ENCODE peak calls at places on chromosomes 6 and 20, in six cellular contexts. S is left lung, E is breast epithelium, N is colonic mucosa, U is RWPE2, A is ovary. B is an unnamed sample. For H3K4me1 and H3K27me3, the result is how much of the 10 kb centered on the place peaks cover.

GRCh38 chr20:5557123-5557522 is 193.1 kb upstream of the SHLD1 start:
- DNase-seq in S (no peak), E (no peak), N (peak), U (no peak), A (peak), B (peak)

GRCh38 chr20:6081236-6081635 is 27.4 kb upstream of the LRRN4 start:
- DNase-seq in S (no peak), E (no peak), N (no peak), U (no peak), A (no peak), B (no peak)

GRCh38 chr20:12575352-12576095 is 433.2 kb upstream of the SPTLC3 start:
- DNase-seq in S (no peak), E (no peak), N (peak), U (no peak), A (peak), B (no peak)

GRCh38 chr20:51412991-51413471 is 129.5 kb downstream of the NFATC2 start:
- DNase-seq in S (no peak), E (no peak), N (no peak), U (peak), A (no peak), B (no peak)

GRCh38 chr20:35146299-35146921 is 726 bp downstream of the EDEM2 start:
- DNase-seq in S (peak), E (no peak), N (peak), U (peak), A (peak), B (peak)

GRCh38 chr6:148595550-148595949 is 151.3 kb upstream of the UST start:
- DNase-seq in S (no peak), E (no peak), N (no peak), U (no peak), A (no peak), B (no peak)

GRCh38 chr20:49700411-49701185 is 13.1 kb downstream of the B4GALT5 start:
- DNase-seq in S (no peak), E (no peak), N (no peak), U (peak), A (no peak), B (peak)

GRCh38 chr6:85594197-85594930 is 706 bp upstream of the SNX14 start:
- DNase-seq in S (no peak), E (no peak), N (no peak), U (no peak), A (no peak), B (no peak)

GRCh38 chr6:85126448-85127178 is 323.3 kb upstream of the NT5E start:
- DNase-seq in S (no peak), E (no peak), N (peak), U (no peak), A (no peak), B (peak)

GRCh38 chr6:149888659-149889058 is 9.3 kb downstream of the RAET1E start:
- DNase-seq in S (no peak), E (no peak), N (no peak), U (no peak), A (no peak), B (no peak)

GRCh38 chr20:25223179-25223661 is 24.7 kb upstream of the PYGB start:
- DNase-seq in S (no peak), E (no peak), N (peak), U (peak), A (no peak), B (peak)

GRCh38 chr6:2396856-2397640 is 151.6 kb upstream of the GMDS start:
- DNase-seq in S (no peak), E (peak), N (no peak), U (no peak), A (no peak), B (no peak)

GRCh38 chr6:56902551-56903464 is 52.1 kb upstream of the BEND6 start:
- DNase-seq in S (no peak), E (no peak), N (peak), U (no peak), A (peak), B (peak)

GRCh38 chr20:52064936-52065335 is 126.6 kb downstream of the ZFP64 start:
- DNase-seq in S (no peak), E (no peak), N (no peak), U (no peak), A (no peak), B (no peak)

GRCh38 chr6:95091823-95092436 is 485.4 kb upstream of the MANEA start:
- DNase-seq in S (no peak), E (no peak), N (no peak), U (no peak), A (no peak), B (peak)

GRCh38 chr6:138692058-138692977 is 81.3 kb upstream of the CCDC28A start:
- DNase-seq in S (peak), E (peak), N (peak), U (peak), A (peak), B (peak)

GRCh38 chr6:49515485-49516146 is 15.9 kb downstream of the GLYATL3 start:
- DNase-seq in S (no peak), E (no peak), N (no peak), U (no peak), A (no peak), B (no peak)

GRCh38 chr20:10609276-10609675 is 64.5 kb downstream of the JAG1 start:
- DNase-seq in S (no peak), E (no peak), N (peak), U (no peak), A (peak), B (no peak)

GRCh38 chr6:3341467-3341866 is 82.7 kb downstream of the PSMG4 start:
- DNase-seq in S (no peak), E (no peak), N (no peak), U (no peak), A (no peak), B (no peak)

GRCh38 chr6:2765896-2766766 is 938 bp downstream of the WRNIP1 start:
- DNase-seq in S (peak), E (no peak), N (peak), U (no peak), A (peak), B (peak)

GRCh38 chr20:34017610-34018009 is 23.9 kb downstream of the RALY start:
- DNase-seq in S (no peak), E (no peak), N (no peak), U (peak), A (no peak), B (no peak)

GRCh38 chr6:48985025-48985424 is 478.0 kb downstream of the MMUT start:
- DNase-seq in S (no peak), E (no peak), N (no peak), U (no peak), A (no peak), B (no peak)

GRCh38 chr6:166997768-166998255 is 1.4 kb upstream of the CEP43 start:
- DNase-seq in S (peak), E (peak), N (peak), U (peak), A (peak), B (peak)

GRCh38 chr6:149324428-149324827 is 6.9 kb downstream of the TAB2 start:
- DNase-seq in S (no peak), E (no peak), N (no peak), U (no peak), A (no peak), B (no peak)

GRCh38 chr20:48932375-48932941 is 10.9 kb downstream of the ARFGEF2 start:
- DNase-seq in S (no peak), E (no peak), N (no peak), U (no peak), A (no peak), B (no peak)

GRCh38 chr6:141035312-141036058 is 1097.2 kb upstream of the GJE1 start:
- DNase-seq in S (no peak), E (no peak), N (no peak), U (no peak), A (no peak), B (no peak)

GRCh38 chr6:127486934-127487333 is 27.7 kb upstream of the KIAA0408 start:
- DNase-seq in S (no peak), E (no peak), N (no peak), U (no peak), A (no peak), B (no peak)

GRCh38 chr6:106556368-106556960 is 72.8 kb downstream of the RTN4IP1 start:
- DNase-seq in S (no peak), E (no peak), N (no peak), U (no peak), A (no peak), B (no peak)

GRCh38 chr20:47191074-47191673 is 165.3 kb downstream of the ZMYND8 start:
- DNase-seq in S (no peak), E (no peak), N (no peak), U (no peak), A (no peak), B (no peak)

GRCh38 chr6:109446541-109446940 is 6.0 kb downstream of the SMPD2 start:
- DNase-seq in S (no peak), E (no peak), N (no peak), U (no peak), A (no peak), B (no peak)

GRCh38 chr20:44032583-44033138 is 118.0 kb downstream of the TOX2 start:
- DNase-seq in S (no peak), E (no peak), N (no peak), U (no peak), A (no peak), B (no peak)

GRCh38 chr20:49658508-49658907 is 55.2 kb downstream of the B4GALT5 start:
- DNase-seq in S (no peak), E (no peak), N (no peak), U (no peak), A (no peak), B (no peak)

GRCh38 chr20:51639206-51639832 is 96.8 kb upstream of the NFATC2 start:
- DNase-seq in S (no peak), E (peak), N (peak), U (no peak), A (peak), B (peak)

GRCh38 chr20:47652301-47652700 is 133.0 kb downstream of the SULF2 start:
- DNase-seq in S (no peak), E (no peak), N (no peak), U (no peak), A (no peak), B (no peak)

GRCh38 chr6:20644667-20645370 is 110.6 kb downstream of the CDKAL1 start:
- DNase-seq in S (no peak), E (no peak), N (no peak), U (no peak), A (no peak), B (no peak)

GRCh38 chr20:8389381-8390368 is 257.6 kb downstream of the PLCB1 start:
- DNase-seq in S (no peak), E (no peak), N (no peak), U (no peak), A (no peak), B (peak)

GRCh38 chr6:150641398-150642139 is 41.9 kb downstream of the PLEKHG1 start:
- DNase-seq in S (no peak), E (no peak), N (no peak), U (no peak), A (no peak), B (no peak)

GRCh38 chr6:113854531-113855499 is 2.3 kb upstream of the MARCKS start:
- DNase-seq in S (peak), E (peak), N (peak), U (peak), A (peak), B (peak)

DNA sequence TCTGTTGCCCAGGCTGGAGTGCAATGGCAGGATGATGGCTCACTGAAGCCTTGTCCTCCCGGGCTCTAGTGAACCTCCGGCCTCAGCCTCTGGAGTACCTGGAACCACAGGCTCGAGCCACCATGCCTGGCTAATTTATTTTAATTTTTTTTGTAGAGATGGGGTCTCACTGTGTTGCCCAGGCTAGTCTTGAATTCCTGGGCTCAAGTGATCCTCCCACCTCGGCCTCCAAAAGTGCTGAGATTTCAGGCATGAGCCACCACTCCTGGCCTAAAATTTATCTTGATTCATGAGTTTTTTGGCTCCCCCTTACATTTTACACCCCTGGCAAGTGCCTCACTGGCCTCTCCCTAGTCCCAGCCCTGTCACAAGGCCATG is 2.5 kb upstream of the SLC29A1 start:
- DNase-seq in S (no peak), E (no peak), N (no peak), U (no peak), A (no peak), B (no peak)
- H3K4me1 ChIP-seq in S (under half), E (under half), N (under half), U (under half), A (under half), B (under half)

GRCh38 chr20:32062776-32063170 is 10.7 kb downstream of the HCK start:
- DNase-seq in S (peak), E (no peak), N (peak), U (peak), A (no peak), B (no peak)
- H3K27me3 ChIP-seq in S (under half), E (under half), N (under half), U (under half), A (under half), B (under half)

GRCh38 chr6:52337633-52338290 is 24.2 kb upstream of the PAQR8 start:
- DNase-seq in S (no peak), E (no peak), N (no peak), U (no peak), A (no peak), B (no peak)
- H3K4me1 ChIP-seq in S (under half), E (under half), N (under half), U (under half), A (under half), B (under half)

GRCh38 chr20:64191002-64191401 is 26.8 kb downstream of the MYT1 start:
- DNase-seq in S (no peak), E (no peak), N (no peak), U (no peak), A (no peak), B (no peak)

GRCh38 chr20:64192406-64192805 is 28.2 kb downstream of the MYT1 start:
- DNase-seq in S (no peak), E (no peak), N (no peak), U (no peak), A (no peak), B (no peak)

GRCh38 chr20:64196831-64197418 is 32.7 kb downstream of the MYT1 start:
- DNase-seq in S (no peak), E (no peak), N (no peak), U (no peak), A (no peak), B (no peak)

GRCh38 chr20:64193058-64193457 is 28.8 kb downstream of the MYT1 start:
- DNase-seq in S (no peak), E (no peak), N (no peak), U (no peak), A (no peak), B (no peak)

DNA sequence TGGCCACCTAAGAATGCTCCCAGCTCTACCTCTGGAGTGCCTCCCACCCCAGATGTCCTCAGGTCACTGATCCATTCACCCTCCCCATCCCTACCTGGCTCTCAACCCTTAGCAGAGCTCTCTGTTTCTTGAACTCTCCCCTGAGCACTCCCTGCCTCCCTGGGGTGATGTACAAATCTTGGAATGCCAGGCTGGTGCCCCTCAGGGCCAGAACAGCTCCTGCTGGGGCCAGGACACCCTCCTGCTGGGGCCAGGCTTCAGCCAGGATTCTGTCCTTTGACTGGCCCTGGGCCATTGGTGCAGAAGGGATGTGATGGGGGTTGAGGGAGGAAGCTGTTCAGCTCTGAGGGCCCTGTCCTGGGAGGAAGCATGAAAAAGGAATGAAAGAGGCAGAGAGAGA is 30.0 kb downstream of the MYT1 start:
- DNase-seq in S (no peak), E (no peak), N (no peak), U (peak), A (no peak), B (no peak)
- H3K27me3 ChIP-seq in S (half or more), E (under half), N (under half), U (under half), A (under half), B (under half)

DNA sequence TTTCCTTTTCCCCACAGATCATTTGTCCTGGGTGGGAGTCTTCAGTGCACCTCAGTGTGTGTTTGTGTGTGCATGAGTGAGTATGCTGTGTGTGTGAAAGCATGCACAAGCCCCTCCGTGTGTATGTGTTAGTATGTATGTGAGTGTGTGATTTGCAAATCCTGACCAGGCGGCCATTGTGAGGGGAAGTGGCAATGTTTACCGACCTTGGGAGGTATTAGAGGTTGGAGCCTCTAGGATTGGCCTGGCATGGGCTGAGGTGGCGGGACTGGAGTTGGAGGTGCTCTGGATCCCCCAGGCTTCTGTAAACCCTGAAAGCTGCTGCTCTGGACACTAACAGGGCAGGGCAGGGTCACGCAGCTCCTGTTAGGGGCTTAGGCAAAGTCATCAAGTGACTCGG is 79.0 kb downstream of the VEGFA start:
- DNase-seq in S (no peak), E (no peak), N (no peak), U (no peak), A (no peak), B (no peak)
- H3K4me1 ChIP-seq in S (under half), E (under half), N (under half), U (under half), A (under half), B (half or more)

GRCh38 chr20:38731738-38732113 is 7.4 kb downstream of the SLC32A1 start:
- DNase-seq in S (no peak), E (no peak), N (no peak), U (peak), A (no peak), B (no peak)

GRCh38 chr20:38737887-38738286 is 10.4 kb upstream of the ACTR5 start:
- DNase-seq in S (no peak), E (no peak), N (no peak), U (peak), A (no peak), B (no peak)

GRCh38 chr20:38732981-38733380 is 8.7 kb downstream of the SLC32A1 start:
- DNase-seq in S (no peak), E (no peak), N (no peak), U (peak), A (no peak), B (no peak)

GRCh38 chr20:38730989-38731737 is 6.9 kb downstream of the SLC32A1 start:
- DNase-seq in S (peak), E (peak), N (peak), U (peak), A (peak), B (peak)

GRCh38 chr20:38735172-38735571 is 10.9 kb downstream of the SLC32A1 start:
- DNase-seq in S (no peak), E (no peak), N (no peak), U (peak), A (no peak), B (no peak)
- H3K27me3 ChIP-seq in S (half or more), E (under half), N (under half), U (half or more), A (under half), B (under half)

DNA sequence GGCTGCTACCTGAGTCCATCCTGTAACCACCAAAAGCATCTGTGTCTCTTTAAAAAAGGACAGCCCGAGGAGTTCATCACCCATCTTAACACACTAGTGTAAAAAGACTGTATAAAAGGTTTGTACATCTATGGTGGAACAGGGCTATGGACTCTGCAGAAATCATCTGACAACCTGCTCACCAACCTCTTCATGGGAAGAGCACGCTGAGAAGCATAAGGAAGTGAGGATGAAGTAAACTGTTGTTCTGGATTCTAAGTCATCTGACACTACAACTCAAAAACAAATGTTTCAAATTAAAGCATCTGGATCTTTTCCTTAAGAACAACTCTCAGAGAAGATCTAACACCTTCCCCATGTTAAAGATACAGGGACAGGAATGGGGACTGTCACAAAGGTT is 5.4 kb downstream of the IFNGR1 start:
- DNase-seq in S (no peak), E (no peak), N (no peak), U (no peak), A (no peak), B (no peak)
- H3K4me1 ChIP-seq in S (under half), E (under half), N (under half), U (under half), A (under half), B (under half)

DNA sequence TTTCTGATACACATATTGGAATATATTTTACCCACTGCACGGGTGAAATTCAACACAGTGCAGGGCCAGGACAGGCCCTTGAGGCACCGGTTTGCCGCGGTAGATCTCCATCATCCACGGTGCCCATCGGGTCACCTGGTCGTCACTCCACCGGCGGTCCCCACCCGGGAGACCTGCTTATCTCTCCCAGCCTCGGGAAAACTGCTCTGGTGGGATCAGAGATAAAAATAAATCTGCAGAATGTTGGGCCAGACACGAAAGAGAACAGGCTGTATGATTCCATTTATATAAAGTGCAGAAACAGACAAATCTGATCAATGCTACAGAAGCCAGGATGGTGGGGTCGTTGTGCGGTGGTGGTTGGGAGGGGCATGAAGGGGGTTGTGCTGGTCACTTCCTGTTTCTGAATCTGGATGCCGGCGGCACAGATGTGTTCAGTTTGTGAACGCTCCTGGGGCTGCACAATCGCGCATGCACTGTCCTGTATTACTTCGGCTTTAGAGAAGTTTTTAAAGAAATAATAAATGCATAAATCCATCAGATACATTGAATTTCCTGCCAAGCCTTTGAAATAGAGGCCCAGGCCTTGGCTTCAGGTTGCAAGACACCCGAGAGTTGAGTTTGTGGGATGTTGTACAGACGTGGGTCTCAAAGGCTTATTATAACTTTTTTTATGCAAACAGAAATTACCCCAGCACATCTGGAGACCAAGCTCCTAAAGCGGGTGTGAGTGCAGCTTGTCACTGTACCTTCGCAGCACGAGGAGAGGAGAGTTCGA is 54.3 kb downstream of the ANKRD60 start:
- DNase-seq in S (peak), E (no peak), N (no peak), U (no peak), A (peak), B (no peak)
- H3K27me3 ChIP-seq in S (under half), E (under half), N (under half), U (under half), A (under half), B (under half)

GRCh38 chr6:17927705-17928104 is 59.7 kb downstream of the KIF13A start:
- DNase-seq in S (no peak), E (no peak), N (no peak), U (no peak), A (no peak), B (no peak)
- H3K4me1 ChIP-seq in S (under half), E (under half), N (under half), U (under half), A (under half), B (under half)